ENCODE peak calls at places on chromosomes 13 and 19, in four cellular contexts. L is HepG2, Z is GM12878, H is K562. P is an unnamed sample.
A peak's percentile ranks its signal among the peaks of the same experiment; 100 is the strongest.

GRCh38 chr19:13176345-13176744 is 26.1 kb downstream of the IER2 start:
- DNase-seq in L (no peak), Z (no peak), H (no peak), P (no peak)

GRCh38 chr19:40690699-40691420 is 409 bp upstream of the NUMBL start:
- DNase-seq in L (no peak), Z (peak; percentile 53), H (peak; percentile 97), P (peak; percentile 91)

GRCh38 chr13:113090415-113090770 is 15.2 kb upstream of the F7 start:
- DNase-seq in L (no peak), Z (no peak), H (no peak), P (peak; percentile 59)

GRCh38 chr13:91904005-91904404 is 505.6 kb downstream of the GPC5 start:
- DNase-seq in L (no peak), Z (peak; percentile 30), H (no peak), P (no peak)

GRCh38 chr13:102141625-102142472 is 260.0 kb downstream of the FGF14 start:
- DNase-seq in L (peak; percentile 4), Z (no peak), H (peak; percentile 2), P (no peak)

GRCh38 chr19:18776288-18776594 is 14.9 kb downstream of the COMP start:
- DNase-seq in L (no peak), Z (no peak), H (peak; percentile 52), P (no peak)

GRCh38 chr13:110580800-110581199 is 19.3 kb upstream of the RAB20 start:
- DNase-seq in L (no peak), Z (no peak), H (no peak), P (no peak)

GRCh38 chr13:113647351-113648217 is 10.4 kb downstream of the ATP4B start:
- DNase-seq in L (no peak), Z (no peak), H (no peak), P (peak; percentile 8)

GRCh38 chr13:35833031-35833430 is 298.2 kb downstream of the DCLK1 start:
- DNase-seq in L (no peak), Z (no peak), H (no peak), P (no peak)
- TF ChIP-seq ETV6 in L (no peak), Z (no peak), H (no peak), P (no peak)

GRCh38 chr19:46271488-46272197 is 25.2 kb upstream of the HIF3A start:
- DNase-seq in L (no peak), Z (no peak), H (no peak), P (no peak)
- TF ChIP-seq ETV6 in L (no peak), Z (no peak), H (no peak), P (no peak)

GRCh38 chr13:28576037-28576436 is 81.1 kb upstream of the FLT1 start:
- DNase-seq in L (no peak), Z (no peak), H (no peak), P (no peak)
- TF ChIP-seq ETV6 in L (no peak), Z (no peak), H (no peak), P (no peak)

DNA sequence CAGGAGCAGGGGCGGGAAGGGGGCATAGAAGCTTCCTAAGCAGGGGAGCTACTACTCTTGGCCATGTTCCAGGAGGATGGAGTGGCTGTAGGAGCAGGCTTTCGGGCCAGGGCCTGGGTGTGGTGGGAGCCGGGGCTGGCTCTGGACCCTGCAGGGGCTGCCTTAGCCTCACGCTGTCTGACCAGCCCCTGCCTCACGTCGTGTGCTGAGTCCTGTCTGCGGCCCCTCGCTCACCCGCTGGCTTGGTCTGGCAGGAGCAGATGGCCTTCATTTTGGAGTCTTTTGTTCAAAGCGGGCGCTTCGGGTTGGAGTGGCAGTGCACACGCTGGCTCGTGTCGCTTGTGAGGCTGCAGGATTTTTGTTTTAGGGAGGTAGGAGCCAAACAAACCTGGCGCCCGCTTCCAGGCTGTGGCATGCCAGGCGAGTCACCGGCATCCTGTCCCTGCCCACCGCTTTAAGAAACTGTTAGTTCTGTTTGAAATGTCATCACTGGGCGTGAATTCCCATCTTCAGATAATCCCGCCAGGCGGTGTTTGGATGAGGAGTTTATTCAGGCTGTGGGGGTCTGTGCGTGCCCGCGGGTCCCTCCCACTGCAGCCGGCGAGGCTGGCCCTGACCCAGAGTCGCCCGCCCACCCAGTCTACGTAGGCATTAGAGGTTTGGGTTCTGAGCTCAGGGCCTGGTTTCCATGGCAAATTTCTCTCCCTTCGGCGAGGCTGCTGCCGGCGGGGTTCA is 89.7 kb downstream of the KDM4B start:
- DNase-seq in L (no peak), Z (no peak), H (no peak), P (no peak)
- TF ChIP-seq ETV6 in L (no peak), Z (no peak), H (no peak), P (no peak)

DNA sequence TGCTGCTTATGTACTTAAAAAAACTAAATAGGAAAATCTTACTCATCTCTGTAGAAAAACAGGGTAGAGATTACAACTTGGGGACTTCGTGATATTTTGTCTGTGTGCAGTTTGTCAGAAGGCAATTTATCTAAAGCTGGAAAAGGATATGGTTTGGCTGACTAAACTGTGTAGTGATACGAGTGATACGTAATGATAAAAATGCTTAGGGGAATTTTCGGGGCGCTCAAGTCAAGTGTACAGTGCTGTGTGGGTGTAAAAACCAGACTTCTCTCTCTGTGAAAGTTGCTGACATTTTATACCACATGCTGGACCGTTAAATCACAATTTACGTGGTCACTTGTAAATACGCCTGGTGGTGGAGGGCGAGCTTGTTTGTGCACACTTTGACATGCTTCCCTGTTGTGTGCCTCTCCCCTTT is 221.7 kb downstream of the KCNRG start:
- DNase-seq in L (no peak), Z (peak; percentile 78), H (no peak), P (no peak)
- TF ChIP-seq ETV6 in L (no peak), Z (peak; percentile 89), H (no peak), P (no peak)

P was measured in WTC11.